ENCODE peak calls at places on chromosomes 6 and 20, in four cellular contexts. C is AG04450, Q is left lung, V is upper lobe of left lung. D is an unnamed sample.

GRCh38 chr6:137417411-137417810 is 76.8 kb downstream of the OLIG3 start:
- DNase-seq in Q (no peak), V (no peak), C (no peak), D (no peak)

GRCh38 chr6:72464791-72465691 is 156.8 kb upstream of the KCNQ5 start:
- DNase-seq in V (peak; percentile 22), C (peak; percentile 23), Q (peak; percentile 38), D (no peak)

GRCh38 chr6:163346529-163346961 is 68.0 kb upstream of the QKI start:
- DNase-seq in C (no peak), V (no peak), Q (no peak), D (no peak)

GRCh38 chr6:138205437-138206094 is 12.7 kb downstream of the PBOV1 start:
- DNase-seq in Q (no peak), V (no peak), C (no peak), D (no peak)

GRCh38 chr6:34059136-34059731 is 86.7 kb downstream of the GRM4 start:
- DNase-seq in C (no peak), V (no peak), Q (no peak), D (no peak)

GRCh38 chr6:91569071-91569470 is 982.2 kb upstream of the MAP3K7 start:
- DNase-seq in C (peak; percentile 8), V (no peak), Q (no peak), D (no peak)

GRCh38 chr6:107458687-107459282 is 579 bp downstream of the PDSS2 start:
- DNase-seq in V (peak; percentile 40), Q (peak; percentile 41), C (no peak), D (peak; percentile 18)

GRCh38 chr6:163228041-163228440 is 186.5 kb upstream of the QKI start:
- DNase-seq in Q (no peak), C (no peak), V (no peak), D (no peak)

GRCh38 chr6:52540286-52540902 is 36.5 kb downstream of the TRAM2 start:
- DNase-seq in Q (no peak), V (no peak), C (no peak), D (no peak)

GRCh38 chr6:1796706-1797529 is 187.2 kb downstream of the FOXC1 start:
- DNase-seq in C (no peak), Q (no peak), V (no peak), D (no peak)

GRCh38 chr20:64035066-64035932 is 683 bp upstream of the C20orf204 start:
- DNase-seq in Q (no peak), V (no peak), C (no peak), D (no peak)

GRCh38 chr6:103122766-103123601 is 1729.5 kb downstream of the GRIK2 start:
- DNase-seq in C (no peak), Q (peak; percentile 50), V (peak; percentile 56), D (no peak)

GRCh38 chr20:58228484-58229197 is at the start of gene ANKRD60:
- DNase-seq in Q (no peak), C (no peak), V (no peak), D (peak; percentile 58)

GRCh38 chr6:144710207-144710606 is 425.1 kb downstream of the UTRN start:
- DNase-seq in Q (no peak), V (no peak), C (peak; percentile 42), D (no peak)

GRCh38 chr20:57469418-57470211 is 55.3 kb downstream of the CTCFL start:
- DNase-seq in C (no peak), V (no peak), Q (peak; percentile 14), D (no peak)

GRCh38 chr6:45951771-45952529 is 63.7 kb downstream of the CLIC5 start:
- DNase-seq in C (no peak), Q (no peak), V (no peak), D (no peak)

GRCh38 chr6:19287928-19288327 is 549.2 kb upstream of the ID4 start:
- DNase-seq in Q (no peak), C (no peak), V (no peak), D (no peak)

GRCh38 chr20:50510706-50511401 is 671 bp downstream of the PTPN1 start:
- DNase-seq in V (no peak), Q (no peak), C (no peak), D (peak; percentile 36)

GRCh38 chr20:36881888-36882287 is 6.0 kb downstream of the TLDC2 start:
- DNase-seq in V (no peak), Q (no peak), C (no peak), D (no peak)

GRCh38 chr20:59678286-59678685 is 73.9 kb downstream of the PHACTR3 start:
- DNase-seq in V (no peak), Q (no peak), C (no peak), D (no peak)

GRCh38 chr20:36852187-36852586 is 23.8 kb upstream of the TLDC2 start:
- DNase-seq in C (no peak), Q (no peak), V (no peak), D (no peak)

GRCh38 chr6:51394061-51394460 is 575.4 kb downstream of the TFAP2B start:
- DNase-seq in C (no peak), V (no peak), Q (no peak), D (no peak)

GRCh38 chr6:127854009-127854408 is 46.8 kb downstream of the THEMIS start:
- DNase-seq in V (no peak), Q (no peak), C (no peak), D (peak; percentile 27)

GRCh38 chr6:144797881-144798589 is 512.9 kb downstream of the UTRN start:
- DNase-seq in C (peak; percentile 15), Q (no peak), V (no peak), D (no peak)

GRCh38 chr6:166478782-166479592 is 96.2 kb upstream of the MPC1 start:
- DNase-seq in V (no peak), C (no peak), Q (no peak), D (no peak)
- H3K27ac ChIP-seq in V (no peak overlapping the region), C (no peak overlapping the region), Q (no peak overlapping the region), D (no peak overlapping the region)

DNA sequence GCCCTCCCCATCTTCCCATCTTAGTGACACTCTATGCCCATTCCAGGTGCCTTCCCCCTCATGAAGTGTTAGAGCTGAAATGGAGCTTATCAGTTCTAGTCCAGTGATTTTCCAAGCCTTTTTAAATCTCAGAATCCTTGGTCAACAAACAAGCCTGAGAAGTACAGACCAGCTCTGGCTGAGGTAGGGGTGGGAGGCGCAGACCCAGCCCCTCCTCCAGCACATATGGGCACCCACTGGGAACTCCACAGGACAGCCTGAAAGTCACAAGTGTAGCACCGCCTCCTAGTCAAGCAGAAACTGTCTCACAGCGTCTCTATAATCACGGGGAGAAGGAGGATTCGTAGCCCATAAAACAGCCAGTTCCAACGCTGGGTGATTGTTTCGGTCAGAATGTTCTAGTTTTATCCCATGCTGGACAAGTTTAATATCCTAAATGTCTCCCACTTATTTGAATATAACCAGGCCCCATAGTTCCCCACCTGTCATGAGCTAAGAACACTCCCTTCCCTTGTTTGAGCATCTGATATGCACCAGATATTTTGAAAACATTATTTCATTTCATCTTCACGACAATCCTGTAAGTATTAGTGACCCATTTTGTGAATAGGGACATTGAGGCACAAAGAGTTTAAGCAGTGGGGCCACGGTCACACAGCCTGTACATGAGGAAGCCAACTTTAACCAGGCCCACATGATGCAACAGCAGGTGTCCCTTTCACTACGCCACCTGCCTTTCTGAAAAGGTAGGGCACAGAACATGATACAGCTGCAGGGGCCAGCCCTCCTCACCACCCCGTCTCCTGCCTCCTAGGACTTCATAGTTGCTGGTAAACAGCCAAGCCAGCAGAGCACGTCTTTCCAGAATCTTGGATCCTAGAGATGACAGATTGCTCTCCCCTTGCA is 40.1 kb downstream of the TRAF3IP2 start:
- DNase-seq in V (no peak), Q (no peak), C (no peak), D (peak; percentile 52)
- H3K4me3 ChIP-seq in V (no peak overlapping the region), Q (no peak overlapping the region), C (no peak overlapping the region), D (no peak overlapping the region)

DNA sequence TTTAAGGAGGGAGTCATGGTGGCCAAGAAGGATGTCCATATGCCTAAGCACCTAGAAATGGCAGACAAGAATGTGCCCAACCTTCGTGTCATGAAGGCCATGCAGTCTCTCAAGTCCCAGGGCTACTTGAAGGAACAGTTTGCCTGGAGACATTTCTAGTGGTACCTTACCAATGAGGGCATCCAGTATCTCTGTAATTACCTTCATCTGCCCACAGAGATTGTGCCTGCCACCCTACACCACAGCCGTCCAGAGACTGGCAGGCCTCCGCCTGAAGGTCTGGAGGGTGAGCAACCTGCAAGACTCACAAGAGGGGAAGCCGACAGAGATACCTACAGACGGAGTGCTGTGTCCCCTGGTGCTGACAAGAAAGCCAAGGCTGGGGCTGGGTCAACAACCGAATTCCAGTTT is 115.0 kb downstream of the HFE start:
- DNase-seq in Q (no peak), V (no peak), C (no peak), D (no peak)
- H3K27ac ChIP-seq in Q (no peak overlapping the region), V (no peak overlapping the region), C (no peak overlapping the region), D (no peak overlapping the region)

GRCh38 chr20:32359633-32360332 is 1.7 kb downstream of the ASXL1 start:
- DNase-seq in Q (no peak), V (no peak), C (no peak), D (peak; percentile 48)

GRCh38 chr20:32357869-32358631 is at the start of gene ASXL1:
- DNase-seq in C (peak; percentile 94), Q (peak; percentile 98), V (peak; percentile 98), D (peak; percentile 99)

GRCh38 chr20:32358632-32358882 is 426 bp downstream of the ASXL1 start:
- DNase-seq in Q (no peak), C (no peak), V (no peak), D (no peak)

GRCh38 chr20:32358883-32359632 is 927 bp downstream of the ASXL1 start:
- DNase-seq in Q (peak; percentile 80), C (no peak), V (peak; percentile 85), D (peak; percentile 66)

DNA sequence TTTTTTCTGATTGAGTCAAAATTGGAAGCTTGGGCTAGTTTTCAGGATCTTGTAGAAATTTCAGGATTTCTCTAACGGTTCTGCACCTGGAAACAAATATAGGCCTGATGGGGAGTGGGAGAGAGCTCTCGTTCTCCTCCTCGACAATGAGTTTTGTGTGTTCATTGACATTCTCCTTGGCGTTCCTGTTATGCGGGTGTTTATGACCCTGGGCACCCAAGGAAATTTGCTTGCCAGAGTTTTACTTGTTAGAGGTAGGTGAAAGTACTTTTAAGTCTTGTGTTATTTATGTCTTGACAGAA is 2.2 kb downstream of the ASXL1 start:
- DNase-seq in Q (no peak), C (no peak), V (no peak), D (no peak)
- H3K4me3 ChIP-seq in Q (peak overlapping the region; percentile 93), C (peak overlapping the region; percentile 93), V (peak overlapping the region; percentile 87), D (peak overlapping the region; percentile 96)

DNA sequence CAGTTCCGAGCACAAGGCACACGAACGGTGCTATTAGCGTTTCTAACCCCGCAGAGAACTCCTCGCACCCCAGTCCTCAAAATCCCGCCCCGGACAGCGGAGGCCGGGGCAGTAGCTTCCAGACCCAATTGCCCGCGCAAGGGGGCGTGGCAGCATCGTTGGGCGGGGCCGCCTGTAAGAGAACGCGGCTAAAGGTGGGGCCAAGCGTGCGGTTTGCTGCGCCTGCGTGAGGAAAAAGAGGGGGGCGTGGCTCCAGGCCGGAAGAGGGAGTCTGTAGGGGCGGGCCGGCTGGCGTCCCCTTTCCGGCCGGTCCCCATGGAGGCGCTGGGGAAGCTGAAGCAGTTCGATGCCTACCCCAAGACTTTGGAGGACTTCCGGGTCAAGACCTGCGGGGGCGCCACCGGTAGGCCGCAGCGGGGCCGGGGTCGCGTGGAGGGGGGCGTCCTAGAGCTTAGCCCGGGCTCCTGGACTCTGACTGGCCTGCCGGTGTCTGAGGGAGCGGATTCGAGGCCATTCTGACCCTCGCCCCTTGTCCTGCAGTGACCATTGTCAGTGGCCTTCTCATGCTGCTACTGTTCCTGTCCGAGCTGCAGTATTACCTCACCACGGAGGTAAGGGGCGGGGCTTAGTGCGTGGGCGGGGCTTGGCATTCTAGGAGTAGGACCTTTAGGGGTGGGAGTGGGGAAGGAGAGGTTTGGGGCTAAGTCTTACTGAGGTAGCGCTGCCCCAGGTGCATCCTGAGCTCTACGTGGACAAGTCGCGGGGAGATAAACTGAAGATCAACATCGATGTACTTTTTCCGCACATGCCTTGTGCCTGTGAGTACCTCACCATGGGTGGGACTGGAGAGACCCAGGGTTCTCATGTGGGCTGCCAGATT is at the start of gene ERGIC3:
- DNase-seq in Q (peak; percentile 97), C (peak; percentile 85), V (peak; percentile 98), D (peak; percentile 95)
- H3K27ac ChIP-seq in Q (peak within 1 kb of the TSS; percentile 92), C (peak within 1 kb of the TSS; percentile 47), V (peak within 1 kb of the TSS; percentile 76), D (peak within 1 kb of the TSS; percentile 81)

GRCh38 chr6:62286470-62286843 is 432 bp upstream of the KHDRBS2 start:
- DNase-seq in Q (no peak), V (peak; percentile 39), C (no peak), D (no peak)
- H3K4me3 ChIP-seq in Q (peak overlapping the region; percentile 53), V (peak overlapping the region; percentile 68), C (no peak overlapping the region), D (no peak overlapping the region)

D was measured in CD4-positive, CD25-positive, alpha-beta regulatory T cell.